ENCODE peak calls at places on chromosomes 7 and 10, in five cellular contexts. X is transverse colon, G is Panc1, A is suprapubic skin, J is HCT116. H is an unnamed sample.

GRCh38 chr7:45644237-45644636 is 70.1 kb downstream of the ADCY1 start:
- DNase-seq in X (no peak), G (no peak), A (peak), J (no peak), H (no peak)

GRCh38 chr7:114864278-114864677 is 57.6 kb upstream of the MDFIC start:
- DNase-seq in X (no peak), G (no peak), A (no peak), J (no peak), H (no peak)

GRCh38 chr7:32043688-32044087 is 26.5 kb downstream of the PDE1C start:
- DNase-seq in X (no peak), G (no peak), A (no peak), J (no peak), H (no peak)

GRCh38 chr10:32795598-32796183 is 162.3 kb downstream of the ITGB1 start:
- DNase-seq in X (no peak), G (peak), A (no peak), J (peak), H (no peak)

GRCh38 chr10:75404335-75405200 is 3.0 kb upstream of the ZNF503 start:
- DNase-seq in X (peak), G (no peak), A (peak), J (no peak), H (peak)

GRCh38 chr10:7891634-7892033 is 73.3 kb downstream of the TAF3 start:
- DNase-seq in X (no peak), G (no peak), A (no peak), J (no peak), H (no peak)

GRCh38 chr7:157474685-157475084 is 137.9 kb downstream of the DNAJB6 start:
- DNase-seq in X (no peak), G (no peak), A (peak), J (peak), H (no peak)

GRCh38 chr10:49543604-49544003 is 4.7 kb upstream of the ERCC6 start:
- DNase-seq in X (no peak), G (no peak), A (no peak), J (no peak), H (no peak)

GRCh38 chr7:25628446-25628845 is 400.2 kb upstream of the NPVF start:
- DNase-seq in X (no peak), G (no peak), A (no peak), J (no peak), H (no peak)

GRCh38 chr10:72740526-72740925 is 48.6 kb downstream of the MCU start:
- DNase-seq in X (peak), G (peak), A (no peak), J (peak), H (peak)

GRCh38 chr7:101410743-101411476 is 48.2 kb downstream of the COL26A1 start:
- DNase-seq in X (peak), G (no peak), A (no peak), J (peak), H (peak)

GRCh38 chr7:84247591-84247990 is 53.0 kb upstream of the SEMA3A start:
- DNase-seq in X (no peak), G (no peak), A (no peak), J (no peak), H (no peak)

GRCh38 chr10:76255241-76255640 is 823.8 kb downstream of the LRMDA start:
- DNase-seq in X (no peak), G (no peak), A (no peak), J (no peak), H (no peak)

GRCh38 chr7:139820089-139820488 is 9.0 kb upstream of the TBXAS1 start:
- DNase-seq in X (no peak), G (no peak), A (no peak), J (no peak), H (no peak)

GRCh38 chr10:47030191-47030698 is 119.0 kb downstream of the PTPN20 start:
- DNase-seq in X (no peak), G (no peak), A (peak), J (no peak), H (no peak)

GRCh38 chr10:24262929-24263653 is 54.2 kb downstream of the KIAA1217 start:
- DNase-seq in X (no peak), G (no peak), A (no peak), J (no peak), H (no peak)

GRCh38 chr10:46549171-46550075 is 7.0 kb downstream of the GPRIN2 start:
- DNase-seq in X (peak), G (no peak), A (peak), J (no peak), H (peak)

GRCh38 chr10:112919721-112920120 is 30.3 kb upstream of the TCF7L2 start:
- DNase-seq in X (no peak), G (peak), A (peak), J (peak), H (no peak)

GRCh38 chr10:115417585-115418265 is 324.6 kb downstream of the ATRNL1 start:
- DNase-seq in X (peak), G (peak), A (no peak), J (peak), H (peak)

GRCh38 chr7:54897891-54898290 is 120.9 kb upstream of the EGFR start:
- DNase-seq in X (no peak), G (no peak), A (no peak), J (no peak), H (no peak)

GRCh38 chr7:46385662-46386309 is 464.7 kb upstream of the IGFBP3 start:
- DNase-seq in X (no peak), G (peak), A (no peak), J (no peak), H (no peak)

GRCh38 chr7:141193066-141193465 is 119.2 kb downstream of the TMEM178B start:
- DNase-seq in X (no peak), G (no peak), A (no peak), J (no peak), H (no peak)

GRCh38 chr10:84537447-84537931 is 209.1 kb downstream of the CCSER2 start:
- DNase-seq in X (peak), G (peak), A (no peak), J (peak), H (no peak)

GRCh38 chr7:83055197-83055596 is 107.5 kb downstream of the PCLO start:
- DNase-seq in X (no peak), G (no peak), A (no peak), J (no peak), H (no peak)

GRCh38 chr10:111956841-111957240 is 226.7 kb downstream of the GPAM start:
- DNase-seq in X (no peak), G (no peak), A (no peak), J (no peak), H (no peak)

GRCh38 chr7:1705856-1706255 is 35.8 kb downstream of the ELFN1 start:
- DNase-seq in X (no peak), G (no peak), A (peak), J (no peak), H (peak)

GRCh38 chr10:76649271-76649670 is 988.3 kb downstream of the KCNMA1 start:
- DNase-seq in X (no peak), G (no peak), A (no peak), J (no peak), H (no peak)

GRCh38 chr7:8637322-8637721 is 203.9 kb downstream of the NXPH1 start:
- DNase-seq in X (no peak), G (no peak), A (no peak), J (no peak), H (no peak)

GRCh38 chr10:128463991-128464755 is 337.9 kb upstream of the MKI67 start:
- DNase-seq in X (peak), G (peak), A (peak), J (peak), H (no peak)

GRCh38 chr7:157558875-157559595 is 222.2 kb downstream of the DNAJB6 start:
- DNase-seq in X (no peak), G (no peak), A (peak), J (no peak), H (no peak)

GRCh38 chr7:46784746-46785145 is 797.2 kb downstream of the TNS3 start:
- DNase-seq in X (no peak), G (peak), A (no peak), J (peak), H (no peak)

GRCh38 chr10:47435081-47435480 is 48.8 kb downstream of the ANXA8 start:
- DNase-seq in X (no peak), G (no peak), A (no peak), J (no peak), H (no peak)

GRCh38 chr10:115814542-115814941 is 458.5 kb downstream of the GFRA1 start:
- DNase-seq in X (no peak), G (no peak), A (no peak), J (no peak), H (no peak)

GRCh38 chr7:50791921-50792341 is 9.2 kb upstream of the GRB10 start:
- DNase-seq in X (no peak), G (no peak), A (no peak), J (no peak), H (no peak)
- H3K27ac ChIP-seq in X (peak), G (peak), A (peak), J (peak), H (peak)

GRCh38 chr10:131391991-131392390 is 80.5 kb upstream of the TCERG1L start:
- DNase-seq in X (no peak), G (no peak), A (no peak), J (no peak), H (no peak)
- TF ChIP-seq POLR2AphosphoS5 in X (no peak), G (no peak), A (no peak), J (no peak), H (no peak)

GRCh38 chr10:44044549-44044948 is 340.3 kb downstream of the CXCL12 start:
- DNase-seq in X (no peak), G (no peak), A (no peak), J (no peak), H (peak)
- H3K27ac ChIP-seq in X (no peak), G (no peak), A (peak), J (no peak), H (no peak)

GRCh38 chr10:70440296-70441160 is 953 bp downstream of the NODAL start:
- DNase-seq in X (no peak), G (no peak), A (no peak), J (no peak), H (peak)
- TF ChIP-seq POLR2AphosphoS5 in X (no peak), G (no peak), A (no peak), J (no peak), H (no peak)

GRCh38 chr7:151926336-151926712 is 29.9 kb upstream of the GALNTL5 start:
- DNase-seq in X (no peak), G (no peak), A (no peak), J (no peak), H (no peak)
- H3K27ac ChIP-seq in X (peak), G (no peak), A (peak), J (no peak), H (peak)

GRCh38 chr10:119305860-119306513 is 98.6 kb downstream of the GRK5 start:
- DNase-seq in X (peak), G (peak), A (no peak), J (peak), H (peak)

GRCh38 chr10:119306964-119307363 is 99.6 kb downstream of the GRK5 start:
- DNase-seq in X (no peak), G (no peak), A (no peak), J (no peak), H (no peak)

GRCh38 chr10:119304541-119304940 is 97.2 kb downstream of the GRK5 start:
- DNase-seq in X (no peak), G (no peak), A (no peak), J (no peak), H (no peak)

GRCh38 chr10:119308089-119308488 is 100.7 kb downstream of the GRK5 start:
- DNase-seq in X (no peak), G (no peak), A (no peak), J (no peak), H (no peak)

GRCh38 chr10:119306514-119306951 is 99.2 kb downstream of the GRK5 start:
- DNase-seq in X (peak), G (no peak), A (no peak), J (no peak), H (no peak)
- TF ChIP-seq POLR2AphosphoS5 in X (no peak), G (no peak), A (no peak), J (no peak), H (no peak)

GRCh38 chr7:35518767-35519166 is 176.2 kb downstream of the HERPUD2 start:
- DNase-seq in X (no peak), G (no peak), A (no peak), J (no peak), H (no peak)
- H3K27ac ChIP-seq in X (no peak), G (no peak), A (no peak), J (no peak), H (no peak)